ENCODE peak calls at places on chromosome 22, in seven cellular contexts. S is kidney glomerular epithelial cell; V is activated naive CD4-positive, alpha-beta T cell; D is chondrocyte; R is fibroblast of lung; O is HTR-8/SVneo; G is NAMALWA. U is an unnamed sample.

GRCh38 chr22:19052941-19053551 is 69.2 kb downstream of the DGCR2 start:
- DNase-seq in S (no peak), D (no peak), R (no peak), G (no peak), O (no peak), V (no peak), U (no peak)

GRCh38 chr22:40526960-40527359 is 109.6 kb downstream of the MRTFA start:
- DNase-seq in S (no peak), G (no peak), V (no peak), D (no peak), O (no peak), R (no peak), U (no peak)

GRCh38 chr22:37117092-37117491 is 7.6 kb upstream of the TMPRSS6 start:
- DNase-seq in S (no peak), O (no peak), V (no peak), D (no peak), R (no peak), G (no peak), U (no peak)

GRCh38 chr22:40718250-40719204 is 39.2 kb downstream of the MCHR1 start:
- DNase-seq in O (no peak), S (no peak), V (no peak), R (no peak), D (no peak), G (no peak), U (no peak)

GRCh38 chr22:32904044-32904443 is 102.5 kb downstream of the TIMP3 start:
- DNase-seq in S (peak; percentile 26), O (peak; percentile 17), G (peak; percentile 63), D (no peak), R (peak; percentile 50), V (no peak), U (peak; percentile 1)

GRCh38 chr22:35154937-35155387 is 89.0 kb downstream of the ISX start:
- DNase-seq in V (no peak), O (peak; percentile 48), G (peak; percentile 68), D (peak; percentile 51), S (peak; percentile 54), R (peak; percentile 36), U (peak; percentile 5)

GRCh38 chr22:42313804-42314581 is 43.5 kb upstream of the TCF20 start:
- DNase-seq in G (peak; percentile 55), S (no peak), O (no peak), V (no peak), D (no peak), R (peak; percentile 63), U (no peak)

GRCh38 chr22:46481386-46481785 is 56.0 kb downstream of the CELSR1 start:
- DNase-seq in D (no peak), V (no peak), R (no peak), O (no peak), S (no peak), G (peak; percentile 13), U (no peak)

GRCh38 chr22:26805131-26805530 is 147.7 kb downstream of the MIAT start:
- DNase-seq in S (no peak), R (peak; percentile 70), O (no peak), V (no peak), G (no peak), D (no peak), U (no peak)

GRCh38 chr22:47307326-47307725 is 544.9 kb downstream of the TBC1D22A start:
- DNase-seq in V (no peak), R (peak; percentile 29), S (no peak), G (no peak), O (no peak), D (no peak), U (no peak)

GRCh38 chr22:37370306-37370979 is 56.8 kb downstream of the ELFN2 start:
- DNase-seq in R (no peak), V (no peak), D (no peak), G (peak; percentile 76), O (no peak), S (no peak), U (no peak)

GRCh38 chr22:39021552-39022250 is 774 bp downstream of the APOBEC3D start:
- DNase-seq in O (no peak), S (no peak), G (no peak), D (no peak), V (no peak), R (no peak), U (no peak)

GRCh38 chr22:42949159-42949558 is 65.8 kb downstream of the PACSIN2 start:
- DNase-seq in V (no peak), G (no peak), O (no peak), S (peak; percentile 37), D (no peak), R (peak; percentile 74), U (no peak)

GRCh38 chr22:47619631-47620030 is 857.2 kb downstream of the TBC1D22A start:
- DNase-seq in O (no peak), R (no peak), S (no peak), D (peak; percentile 90), V (no peak), G (no peak), U (no peak)

GRCh38 chr22:42648368-42649260 is 578 bp downstream of the CYB5R3 start:
- DNase-seq in O (no peak), R (peak; percentile 65), V (no peak), G (peak; percentile 49), S (no peak), D (no peak), U (no peak)